ENCODE peak calls at places on chromosomes 3 and 15, in six cellular contexts. E is aorta, V is right cardiac atrium, F is dorsolateral prefrontal cortex, L is A549, M is psoas muscle. D is an unnamed sample.

GRCh38 chr3:14775011-14775410 is 43.8 kb upstream of the FGD5 start:
- DNase-seq in F (peak; percentile 11), E (no peak), L (no peak), V (no peak), M (no peak), D (no peak)

GRCh38 chr3:154901263-154901662 is 178.9 kb upstream of the MME start:
- DNase-seq in M (no peak), L (no peak), E (no peak), V (no peak), F (no peak), D (no peak)

GRCh38 chr3:66997560-66998074 is 490 bp upstream of the KBTBD8 start:
- DNase-seq in V (peak; percentile 70), F (no peak), M (peak; percentile 56), L (no peak), E (no peak), D (no peak)

GRCh38 chr3:23484386-23484785 is 281.3 kb downstream of the UBE2E2 start:
- DNase-seq in L (no peak), F (no peak), M (no peak), V (no peak), E (no peak), D (no peak)

GRCh38 chr3:69255928-69256327 is 130.0 kb downstream of the FRMD4B start:
- DNase-seq in V (no peak), E (no peak), L (no peak), M (no peak), F (no peak), D (no peak)

GRCh38 chr3:149481491-149481890 is 7.0 kb downstream of the TM4SF4 start:
- DNase-seq in M (no peak), V (no peak), F (no peak), L (no peak), E (no peak), D (no peak)

GRCh38 chr3:20007960-20008359 is 4.1 kb downstream of the PP2D1 start:
- DNase-seq in F (no peak), L (no peak), V (no peak), E (no peak), M (no peak), D (no peak)

GRCh38 chr15:28956491-28956890 is 70.7 kb downstream of the APBA2 start:
- DNase-seq in V (no peak), E (no peak), F (no peak), L (no peak), M (no peak), D (no peak)

GRCh38 chr3:133820889-133821675 is 15.5 kb downstream of the SRPRB start:
- DNase-seq in L (no peak), F (no peak), V (no peak), E (no peak), M (no peak), D (no peak)

GRCh38 chr3:152174876-152175575 is 93.7 kb upstream of the MBNL1 start:
- DNase-seq in E (no peak), V (no peak), L (no peak), F (no peak), M (no peak), D (peak; percentile 21)

GRCh38 chr15:67276666-67277065 is 22.1 kb downstream of the IQCH start:
- DNase-seq in F (no peak), E (no peak), V (no peak), M (no peak), L (no peak), D (no peak)

GRCh38 chr15:57570340-57570739 is 21.4 kb upstream of the MYZAP start:
- DNase-seq in F (no peak), M (no peak), E (no peak), L (no peak), V (no peak), D (no peak)

GRCh38 chr3:111732248-111732879 is 126.7 kb upstream of the PHLDB2 start:
- DNase-seq in L (no peak), E (no peak), V (no peak), M (no peak), F (no peak), D (no peak)

GRCh38 chr3:128590948-128591347 is 59.7 kb downstream of the RPN1 start:
- DNase-seq in F (no peak), V (no peak), L (no peak), M (no peak), E (no peak), D (no peak)

GRCh38 chr3:128592891-128593290 is 57.7 kb downstream of the RPN1 start:
- DNase-seq in F (no peak), E (no peak), V (no peak), L (no peak), M (no peak), D (no peak)

GRCh38 chr3:128587391-128587790 is 63.2 kb downstream of the RPN1 start:
- DNase-seq in V (no peak), F (no peak), E (no peak), L (no peak), M (no peak), D (no peak)

GRCh38 chr3:128588147-128588546 is 62.5 kb downstream of the RPN1 start:
- DNase-seq in L (no peak), V (no peak), E (no peak), F (no peak), M (no peak), D (no peak)

DNA sequence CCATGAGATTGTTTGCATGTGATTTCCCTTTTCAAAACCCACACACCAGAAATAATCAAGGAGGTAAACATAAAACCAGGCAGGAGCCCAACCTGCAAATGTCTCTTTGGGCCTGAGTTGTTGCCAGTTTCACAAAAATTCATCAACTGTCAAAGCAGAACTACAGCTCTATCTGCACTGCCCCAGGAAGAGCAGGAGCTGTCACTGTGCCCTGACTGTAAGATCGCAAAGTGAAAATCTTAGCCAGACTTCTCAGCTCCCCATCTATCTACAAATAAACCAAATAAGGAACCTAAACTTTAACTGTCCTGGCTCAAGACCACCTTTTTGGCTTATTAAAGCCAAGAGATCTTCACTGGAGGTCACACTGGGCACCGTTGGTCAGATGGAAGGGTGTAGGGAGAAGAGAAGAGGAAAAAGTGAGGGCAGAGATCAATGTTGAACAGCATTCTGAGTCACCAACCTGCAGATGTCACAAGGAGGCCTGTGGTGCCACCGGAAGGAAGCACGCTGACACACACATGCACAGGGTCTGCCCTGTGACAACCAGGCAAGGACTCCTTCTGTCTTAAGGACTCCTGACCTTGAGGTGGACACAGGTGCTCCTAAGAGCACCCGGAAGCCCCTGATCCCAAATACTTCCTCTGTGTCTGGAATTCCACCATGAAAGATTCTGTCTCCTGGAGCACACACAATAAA is 58.7 kb downstream of the RPN1 start:
- DNase-seq in F (no peak), L (no peak), E (no peak), V (no peak), M (no peak), D (peak; percentile 33)
- H3K4me3 ChIP-seq in F (no peak overlapping the region), L (no peak overlapping the region), E (no peak overlapping the region), V (no peak overlapping the region), M (no peak overlapping the region), D (no peak overlapping the region)

GRCh38 chr3:122857019-122857418 is 62.1 kb downstream of the SLC49A4 start:
- DNase-seq in E (no peak), M (no peak), L (no peak), F (no peak), V (no peak), D (peak; percentile 61)
- H3K4me3 ChIP-seq in E (no peak overlapping the region), M (no peak overlapping the region), L (no peak overlapping the region), F (no peak overlapping the region), V (no peak overlapping the region), D (no peak overlapping the region)

GRCh38 chr3:29284578-29284977 is 3.7 kb downstream of the RBMS3 start:
- DNase-seq in E (no peak), M (no peak), V (no peak), F (no peak), L (no peak), D (peak; percentile 24)

GRCh38 chr3:29283297-29283681 is 2.4 kb downstream of the RBMS3 start:
- DNase-seq in L (no peak), E (no peak), V (no peak), F (no peak), M (no peak), D (no peak)

GRCh38 chr3:29285356-29286070 is 4.6 kb downstream of the RBMS3 start:
- DNase-seq in F (no peak), L (no peak), E (no peak), M (no peak), V (no peak), D (peak; percentile 53)

GRCh38 chr3:29283739-29284138 is 2.9 kb downstream of the RBMS3 start:
- DNase-seq in M (no peak), E (no peak), F (no peak), L (no peak), V (no peak), D (peak; percentile 21)

GRCh38 chr3:29286841-29287240 is 6.0 kb downstream of the RBMS3 start:
- DNase-seq in F (no peak), E (no peak), M (no peak), V (no peak), L (no peak), D (peak; percentile 86)
- H3K4me3 ChIP-seq in F (no peak overlapping the region), E (no peak overlapping the region), M (peak overlapping the region; percentile 76), V (peak overlapping the region; percentile 99), L (no peak overlapping the region), D (peak overlapping the region; percentile 27)

DNA sequence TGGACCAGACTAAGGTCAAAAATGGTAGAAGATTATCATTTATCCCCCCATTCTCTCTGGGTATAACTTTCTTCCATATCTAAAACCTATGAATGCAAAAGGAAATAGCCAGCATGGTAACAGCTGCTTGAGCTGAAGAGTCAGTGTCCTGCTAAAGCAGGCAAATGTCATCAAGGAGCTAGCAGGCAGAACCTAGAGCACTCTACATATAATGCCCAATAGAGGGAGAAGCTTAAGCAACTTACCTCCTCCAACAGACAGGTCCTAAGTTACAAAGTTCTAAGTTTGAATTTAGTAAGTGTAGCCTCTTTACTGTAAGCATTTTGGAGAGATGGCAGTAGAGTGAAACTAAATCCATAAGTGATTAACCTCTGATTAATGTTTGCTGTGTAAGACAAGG is 7.7 kb downstream of the RAF1 start:
- DNase-seq in E (no peak), V (no peak), L (no peak), M (no peak), F (no peak), D (no peak)
- H3K4me3 ChIP-seq in E (no peak overlapping the region), V (no peak overlapping the region), L (no peak overlapping the region), M (no peak overlapping the region), F (no peak overlapping the region), D (no peak overlapping the region)

DNA sequence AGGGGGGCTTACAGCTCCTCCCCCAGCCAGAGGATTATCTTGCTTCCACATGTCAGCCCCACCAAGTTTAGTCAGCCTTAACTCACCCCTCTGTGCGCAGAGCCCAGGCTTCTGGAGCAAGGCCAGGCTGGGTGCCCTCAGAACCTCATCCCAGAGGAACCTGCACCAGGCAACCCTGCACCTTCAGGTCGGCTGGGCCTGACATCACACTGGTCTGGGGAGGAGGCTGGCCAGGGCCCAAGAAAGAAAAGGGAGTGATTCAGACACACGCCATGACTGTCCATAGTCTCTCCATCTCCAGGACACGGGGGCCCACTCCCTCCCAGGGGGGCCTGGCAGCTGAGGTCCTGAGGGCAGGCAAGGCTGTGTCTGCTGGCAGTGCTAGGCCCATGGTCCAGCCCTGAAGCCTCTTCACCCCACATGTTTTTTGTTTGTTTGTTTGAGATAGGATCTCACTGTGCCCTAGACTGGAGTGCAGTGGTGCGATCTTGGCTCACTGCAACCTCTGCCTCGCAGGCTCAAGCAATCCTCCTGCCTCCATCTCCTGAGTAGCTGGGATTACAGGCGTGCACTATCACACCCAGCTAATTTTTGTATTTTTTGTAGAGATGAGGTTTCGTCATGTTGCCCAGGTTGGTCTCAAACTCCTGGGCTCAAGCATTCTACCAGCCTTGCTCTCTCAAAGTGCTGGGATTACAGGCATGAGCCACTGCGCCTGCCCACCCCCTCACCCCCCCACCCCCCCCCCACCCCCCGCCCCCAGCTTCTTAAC is 11.1 kb downstream of the TNK2 start:
- DNase-seq in E (peak; percentile 53), M (peak; percentile 79), L (peak; percentile 29), V (peak; percentile 79), F (no peak), D (peak; percentile 82)
- H3K4me3 ChIP-seq in E (no peak overlapping the region), M (peak overlapping the region; percentile 82), L (no peak overlapping the region), V (no peak overlapping the region), F (no peak overlapping the region), D (peak overlapping the region; percentile 51)